ENCODE peak calls at places on chromosomes 4 and X, in seven cellular contexts. V is tibial nerve, X is GM23338, I is lower leg skin, D is GM10248, R is RWPE1, S is endothelial cell. G is an unnamed sample.

GRCh38 chr4:7513731-7514130 is 79.0 kb upstream of the PSAPL1 start:
- DNase-seq in V (no peak), X (no peak), I (no peak), D (no peak), R (peak; percentile 62), S (no peak), G (no peak)

GRCh38 chrX:148281920-148282319 is 218.5 kb upstream of the AFF2 start:
- DNase-seq in V (no peak), X (no peak), I (no peak), D (no peak), R (no peak), S (no peak), G (no peak)

GRCh38 chr4:113524096-113524495 is 237.4 kb downstream of the CAMK2D start:
- DNase-seq in V (no peak), X (no peak), I (no peak), D (peak; percentile 20), R (no peak), S (no peak), G (peak; percentile 31)

GRCh38 chrX:45344597-45344996 is 143.9 kb upstream of the DIPK2B start:
- DNase-seq in V (no peak), X (no peak), I (no peak), D (no peak), R (no peak), S (no peak), G (no peak)

GRCh38 chr4:161555689-161556660 is 607.8 kb downstream of the FSTL5 start:
- DNase-seq in V (no peak), X (no peak), I (no peak), D (peak; percentile 11), R (peak; percentile 2), S (no peak), G (peak; percentile 13)

GRCh38 chr4:122121593-122121992 is 30.5 kb upstream of the BLTP1 start:
- DNase-seq in V (no peak), X (no peak), I (no peak), D (no peak), R (no peak), S (no peak), G (no peak)

GRCh38 chrX:320126-320783 is 1.7 kb upstream of the GTPBP6 start:
- DNase-seq in V (no peak), X (peak; percentile 51), I (peak; percentile 89), D (no peak), R (no peak), S (peak; percentile 20), G (no peak)

GRCh38 chr4:26081795-26082498 is 167.9 kb downstream of the SMIM20 start:
- DNase-seq in V (no peak), X (peak; percentile 84), I (no peak), D (peak; percentile 29), R (peak; percentile 35), S (no peak), G (no peak)

GRCh38 chrX:39729834-39730670 is 367.7 kb downstream of the BCOR start:
- DNase-seq in V (no peak), X (peak; percentile 37), I (peak; percentile 82), D (no peak), R (no peak), S (peak; percentile 19), G (no peak)

GRCh38 chr4:770022-770421 is 55.9 kb downstream of the CPLX1 start:
- DNase-seq in V (no peak), X (no peak), I (no peak), D (no peak), R (no peak), S (no peak), G (no peak)

GRCh38 chrX:9875801-9876200 is 89.6 kb downstream of the SHROOM2 start:
- DNase-seq in V (no peak), X (no peak), I (no peak), D (no peak), R (no peak), S (no peak), G (no peak)

GRCh38 chr4:47222276-47222675 is 190.9 kb downstream of the GABRB1 start:
- DNase-seq in V (no peak), X (no peak), I (no peak), D (no peak), R (no peak), S (no peak), G (no peak)

GRCh38 chr4:55547918-55548317 is 1.2 kb upstream of the CLOCK start:
- DNase-seq in V (no peak), X (no peak), I (no peak), D (no peak), R (no peak), S (no peak), G (no peak)

GRCh38 chr4:74675673-74676279 is 118.5 kb downstream of the BTC start:
- DNase-seq in V (peak; percentile 33), X (peak; percentile 72), I (no peak), D (peak; percentile 18), R (peak; percentile 63), S (peak; percentile 40), G (peak; percentile 41)

GRCh38 chrX:49204709-49205108 is 4.7 kb upstream of the SYP start:
- DNase-seq in V (no peak), X (peak; percentile 12), I (no peak), D (no peak), R (no peak), S (no peak), G (no peak)

GRCh38 chr4:76969493-76969892 is 19.9 kb downstream of the SEPTIN11 start:
- DNase-seq in V (no peak), X (no peak), I (no peak), D (no peak), R (no peak), S (no peak), G (no peak)

GRCh38 chr4:100317032-100317864 is 127.0 kb upstream of the DDIT4L start:
- DNase-seq in V (no peak), X (no peak), I (no peak), D (no peak), R (no peak), S (no peak), G (no peak)

GRCh38 chr4:13126976-13127910 is 356.9 kb downstream of the RAB28 start:
- DNase-seq in V (no peak), X (no peak), I (no peak), D (no peak), R (no peak), S (no peak), G (no peak)

GRCh38 chr4:2893772-2894171 is 50.1 kb downstream of the ADD1 start:
- DNase-seq in V (no peak), X (no peak), I (no peak), D (no peak), R (no peak), S (no peak), G (no peak)

GRCh38 chr4:5638316-5638715 is 70.0 kb downstream of the EVC2 start:
- DNase-seq in V (no peak), X (no peak), I (peak; percentile 50), D (no peak), R (peak; percentile 62), S (no peak), G (no peak)

GRCh38 chr4:91436556-91436955 is 867.2 kb upstream of the GRID2 start:
- DNase-seq in V (no peak), X (no peak), I (no peak), D (no peak), R (no peak), S (no peak), G (no peak)
- TF ChIP-seq CTCF in V (no peak), X (no peak), I (no peak), D (no peak), R (no peak), S (no peak), G (no peak)

DNA sequence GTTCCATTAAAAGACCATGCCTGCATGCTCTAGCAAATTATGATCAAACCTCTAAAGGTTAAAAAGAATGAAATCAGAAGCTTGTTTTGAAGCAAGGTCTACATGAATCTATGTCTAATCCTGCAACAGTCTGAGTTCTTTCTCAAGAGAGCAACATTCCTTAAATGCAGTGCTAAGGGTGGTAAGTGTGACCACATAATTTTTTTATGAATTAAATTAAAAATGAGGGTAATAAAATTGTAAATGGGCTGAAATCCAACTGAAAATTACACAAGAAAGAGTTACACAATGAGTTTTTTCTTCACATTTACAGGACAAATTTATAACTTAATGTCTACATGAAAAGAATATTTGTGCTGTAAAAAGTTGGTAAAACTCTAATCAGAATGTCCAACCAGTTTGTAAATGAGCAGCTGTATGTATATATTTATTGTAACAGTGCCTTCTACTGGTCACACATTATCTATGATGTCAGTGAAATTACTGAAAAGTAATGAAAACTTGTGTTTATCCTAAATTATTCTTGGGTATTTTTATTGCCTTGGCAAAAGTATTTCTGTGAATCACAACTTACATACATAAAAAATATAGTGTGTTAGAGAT is 336.3 kb upstream of the PITX2 start:
- DNase-seq in V (no peak), X (no peak), I (no peak), D (no peak), R (no peak), S (no peak), G (no peak)
- TF ChIP-seq CTCF in V (no peak), X (peak; percentile 52), I (no peak), D (peak; percentile 18), R (peak; percentile 22), S (no peak), G (no peak)

DNA sequence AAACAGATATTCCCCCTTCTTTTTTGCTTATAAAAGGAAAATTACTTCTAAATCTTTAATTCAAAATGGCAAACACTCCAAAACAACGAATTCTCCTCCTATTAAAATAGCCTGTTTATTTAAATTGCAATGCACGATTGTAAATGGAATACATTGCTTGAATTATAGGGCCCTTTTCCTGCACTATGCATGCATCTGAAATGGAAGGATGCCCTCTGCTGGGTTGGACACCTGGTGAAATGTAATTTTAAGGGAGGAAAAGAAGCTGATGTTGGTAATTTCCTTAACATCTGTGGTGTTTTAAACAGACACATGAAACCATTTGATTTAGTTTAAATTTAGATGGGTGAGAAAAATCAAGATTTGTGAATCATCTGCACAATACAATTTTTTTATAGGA is 72.8 kb downstream of the GRXCR1 start:
- DNase-seq in V (no peak), X (peak; percentile 7), I (no peak), D (no peak), R (peak; percentile 1), S (peak; percentile 6), G (no peak)
- TF ChIP-seq CTCF in V (no peak), X (peak; percentile 42), I (no peak), D (no peak), R (peak; percentile 19), S (no peak), G (no peak)

GRCh38 chr4:152041304-152041703 is 280.5 kb upstream of the GATB start:
- DNase-seq in V (no peak), X (no peak), I (no peak), D (peak; percentile 43), R (no peak), S (no peak), G (peak; percentile 40)
- TF ChIP-seq CTCF in V (no peak), X (no peak), I (no peak), D (no peak), R (no peak), S (no peak), G (no peak)

G was measured in GM20000.